ENCODE peak calls at places on chromosomes 3 and 15, in seven cellular contexts. Z is posterior vena cava, P is heart left ventricle, S is iris pigment epithelial cell, A is DMS153, U is AG08395, F is colonic mucosa. T is an unnamed sample.

GRCh38 chr3:162973518-162973917 is 1476.9 kb downstream of the OTOL1 start:
- DNase-seq in Z (no peak), P (no peak), S (no peak), A (no peak), U (no peak), F (no peak), T (no peak)

GRCh38 chr15:52021128-52021671 is 2.2 kb downstream of the MAPK6 start:
- DNase-seq in Z (no peak), P (no peak), S (peak; percentile 97), A (no peak), U (peak; percentile 69), F (peak; percentile 47), T (peak; percentile 63)

GRCh38 chr3:58536501-58537411 is at the start of gene ACOX2:
- DNase-seq in Z (peak; percentile 86), P (peak; percentile 84), S (peak; percentile 76), A (no peak), U (peak; percentile 86), F (peak; percentile 66), T (no peak)

GRCh38 chr15:80070840-80071239 is 11.4 kb downstream of the ZFAND6 start:
- DNase-seq in Z (no peak), P (no peak), S (peak; percentile 51), A (no peak), U (no peak), F (no peak), T (no peak)

GRCh38 chr3:171269557-171269956 is 190.6 kb downstream of the TNIK start:
- DNase-seq in Z (no peak), P (no peak), S (no peak), A (no peak), U (no peak), F (no peak), T (no peak)

GRCh38 chr15:67745059-67745993 is 80.0 kb upstream of the SKOR1 start:
- DNase-seq in Z (no peak), P (no peak), S (peak; percentile 52), A (no peak), U (no peak), F (no peak), T (no peak)

GRCh38 chr3:126555795-126556636 is 2.7 kb downstream of the C3orf22 start:
- DNase-seq in Z (peak; percentile 55), P (peak; percentile 25), S (no peak), A (no peak), U (no peak), F (no peak), T (no peak)

GRCh38 chr3:39501982-39502837 is 34.7 kb downstream of the MOBP start:
- DNase-seq in Z (no peak), P (no peak), S (no peak), A (no peak), U (no peak), F (peak; percentile 44), T (no peak)

GRCh38 chr15:33021806-33022389 is 172.6 kb downstream of the FMN1 start:
- DNase-seq in Z (no peak), P (no peak), S (peak; percentile 59), A (no peak), U (peak; percentile 79), F (peak; percentile 46), T (peak; percentile 28)

GRCh38 chr3:131326307-131326706 is 55.3 kb upstream of the NUDT16 start:
- DNase-seq in Z (no peak), P (no peak), S (peak; percentile 16), A (no peak), U (peak; percentile 39), F (no peak), T (no peak)

GRCh38 chr15:83813697-83814096 is 159.8 kb downstream of the ADAMTSL3 start:
- DNase-seq in Z (no peak), P (no peak), S (no peak), A (no peak), U (no peak), F (no peak), T (no peak)

GRCh38 chr15:80915462-80915861 is 74.2 kb downstream of the MESD start:
- DNase-seq in Z (no peak), P (no peak), S (no peak), A (no peak), U (no peak), F (no peak), T (no peak)

GRCh38 chr3:143170676-143171075 is 51.1 kb downstream of the CHST2 start:
- DNase-seq in Z (no peak), P (no peak), S (peak; percentile 74), A (no peak), U (no peak), F (no peak), T (no peak)

GRCh38 chr15:72312605-72313447 is 7.1 kb downstream of the CELF6 start:
- DNase-seq in Z (peak; percentile 90), P (peak; percentile 76), S (peak; percentile 58), A (peak; percentile 1), U (peak; percentile 91), F (peak; percentile 64), T (peak; percentile 92)

GRCh38 chr3:53046171-53047170 is 598 bp upstream of the SFMBT1 start:
- DNase-seq in Z (peak; percentile 87), P (peak; percentile 75), S (peak; percentile 19), A (no peak), U (peak; percentile 23), F (peak; percentile 69), T (no peak)

GRCh38 chr3:184395320-184395660 is 15.4 kb downstream of the CHRD start:
- DNase-seq in Z (peak; percentile 66), P (no peak), S (no peak), A (no peak), U (no peak), F (no peak), T (no peak)

GRCh38 chr3:58864480-58864879 is 185.3 kb downstream of the CFAP20DC start:
- DNase-seq in Z (no peak), P (no peak), S (no peak), A (no peak), U (no peak), F (no peak), T (no peak)

GRCh38 chr3:64470436-64470835 is 217.4 kb downstream of the ADAMTS9 start:
- DNase-seq in Z (no peak), P (no peak), S (no peak), A (no peak), U (no peak), F (no peak), T (no peak)

GRCh38 chr3:120763601-120764000 is 21.1 kb downstream of the GTF2E1 start:
- DNase-seq in Z (no peak), P (no peak), S (peak; percentile 40), A (no peak), U (no peak), F (no peak), T (no peak)

GRCh38 chr3:122391674-122392446 is 7.9 kb downstream of the FAM162A start:
- DNase-seq in Z (no peak), P (no peak), S (no peak), A (no peak), U (no peak), F (no peak), T (no peak)

GRCh38 chr3:24119321-24119751 is 174.2 kb downstream of the NR1D2 start:
- DNase-seq in Z (no peak), P (no peak), S (peak; percentile 79), A (no peak), U (peak; percentile 9), F (no peak), T (no peak)

GRCh38 chr3:12004741-12005513 is 739 bp downstream of the SYN2 start:
- DNase-seq in Z (peak; percentile 79), P (no peak), S (no peak), A (no peak), U (no peak), F (no peak), T (no peak)

GRCh38 chr15:99015677-99016568 is 8.3 kb upstream of the PGPEP1L start:
- DNase-seq in Z (no peak), P (no peak), S (no peak), A (no peak), U (no peak), F (no peak), T (peak; percentile 29)

GRCh38 chr15:57263520-57263919 is 112.8 kb upstream of the CGNL1 start:
- DNase-seq in Z (no peak), P (no peak), S (no peak), A (peak; percentile 8), U (no peak), F (no peak), T (no peak)

GRCh38 chr3:159620873-159621272 is 367.8 kb upstream of the IL12A start:
- DNase-seq in Z (no peak), P (no peak), S (peak; percentile 90), A (no peak), U (peak; percentile 76), F (no peak), T (no peak)

GRCh38 chr3:192054881-192055280 is 593.9 kb downstream of the PYDC2 start:
- DNase-seq in Z (no peak), P (no peak), S (peak; percentile 20), A (no peak), U (no peak), F (no peak), T (no peak)

GRCh38 chr3:114078126-114078525 is 21.6 kb downstream of the QTRT2 start:
- DNase-seq in Z (no peak), P (no peak), S (no peak), A (no peak), U (no peak), F (no peak), T (no peak)

GRCh38 chr3:23283625-23284024 is 80.5 kb downstream of the UBE2E2 start:
- DNase-seq in Z (no peak), P (no peak), S (no peak), A (no peak), U (no peak), F (no peak), T (no peak)

GRCh38 chr15:90807074-90807646 is 61.2 kb upstream of the FURIN start:
- DNase-seq in Z (no peak), P (no peak), S (no peak), A (no peak), U (no peak), F (no peak), T (no peak)

GRCh38 chr15:35549567-35549966 is 3.6 kb upstream of the DPH6 start:
- DNase-seq in Z (no peak), P (no peak), S (no peak), A (no peak), U (no peak), F (no peak), T (no peak)

GRCh38 chr15:69119692-69120395 is 40.6 kb upstream of the GLCE start:
- DNase-seq in Z (no peak), P (no peak), S (no peak), A (no peak), U (no peak), F (no peak), T (no peak)

GRCh38 chr3:81216192-81216591 is 545.3 kb downstream of the GBE1 start:
- DNase-seq in Z (no peak), P (no peak), S (peak; percentile 84), A (no peak), U (no peak), F (no peak), T (no peak)

T was measured in HuH-7.